ENCODE peak calls at places on chromosomes 12 and 14, in ten cellular contexts. R is GM12865, S is epithelial cell of esophagus, M is mesothelial cell of epicardium, F is progenitor cell of endocrine pancreas, A is Calu3, T is IMR-90, D is WTC11, E is MM.1S, W is lung. Z is an unnamed sample.

GRCh38 chr14:77475432-77476115 is 17.7 kb downstream of the AHSA1 start:
- DNase-seq in T (no peak), E (no peak), D (no peak), R (no peak), W (no peak), A (no peak), F (no peak), S (no peak), M (no peak), Z (no peak)

GRCh38 chr12:132411457-132411856 is 78.5 kb upstream of the FBRSL1 start:
- DNase-seq in S (no peak), E (no peak), T (no peak), W (no peak), F (no peak), D (no peak), A (no peak), R (no peak), M (no peak), Z (no peak)

GRCh38 chr14:76352639-76353281 is 23.2 kb upstream of the ESRRB start:
- DNase-seq in W (no peak), T (peak; percentile 26), R (peak; percentile 63), S (peak; percentile 36), F (peak; percentile 87), D (peak; percentile 88), M (peak; percentile 72), A (peak; percentile 76), E (peak; percentile 24), Z (peak; percentile 89)

GRCh38 chr14:75506930-75507329 is 15.3 kb upstream of the BATF start:
- DNase-seq in T (no peak), D (no peak), A (no peak), E (no peak), W (no peak), S (no peak), F (no peak), M (no peak), R (no peak), Z (no peak)

GRCh38 chr12:110304061-110304551 is 23.1 kb downstream of the ATP2A2 start:
- DNase-seq in T (peak; percentile 68), W (no peak), R (no peak), E (no peak), M (no peak), F (no peak), S (peak; percentile 94), A (no peak), D (no peak), Z (no peak)

GRCh38 chr12:108389544-108389943 is 50.4 kb upstream of the CMKLR1 start:
- DNase-seq in M (no peak), S (no peak), F (no peak), T (no peak), A (no peak), D (no peak), R (no peak), W (no peak), E (no peak), Z (no peak)

GRCh38 chr12:110266980-110267620 is 13.9 kb upstream of the ATP2A2 start:
- DNase-seq in D (no peak), M (peak; percentile 49), F (no peak), E (no peak), T (peak; percentile 74), R (no peak), S (peak; percentile 35), W (no peak), A (no peak), Z (no peak)

GRCh38 chr12:122137681-122138080 is 36.3 kb downstream of the IL31 start:
- DNase-seq in W (no peak), D (peak; percentile 82), M (no peak), E (no peak), R (no peak), T (no peak), F (no peak), S (peak; percentile 80), A (no peak), Z (no peak)

GRCh38 chr14:28875937-28876910 is 109.6 kb downstream of the FOXG1 start:
- DNase-seq in E (no peak), S (no peak), W (no peak), F (no peak), A (no peak), R (no peak), M (no peak), T (no peak), D (no peak), Z (no peak)

GRCh38 chr12:43069768-43070221 is 480.2 kb upstream of the PRICKLE1 start:
- DNase-seq in R (no peak), E (no peak), M (no peak), A (no peak), D (no peak), T (peak; percentile 12), S (peak; percentile 3), W (no peak), F (no peak), Z (no peak)

GRCh38 chr12:56634242-56634836 is 4.2 kb upstream of the BAZ2A start:
- DNase-seq in D (peak; percentile 82), F (peak; percentile 59), R (peak; percentile 40), A (peak; percentile 80), W (peak; percentile 63), M (peak; percentile 35), T (no peak), S (peak; percentile 82), E (peak; percentile 63), Z (peak; percentile 31)

GRCh38 chr12:107320929-107321618 is 227.7 kb upstream of the CRY1 start:
- DNase-seq in A (no peak), M (no peak), D (peak; percentile 61), R (no peak), S (peak; percentile 82), T (peak; percentile 26), F (no peak), W (no peak), E (no peak), Z (peak; percentile 14)

GRCh38 chr12:39692258-39692853 is 72.8 kb upstream of the ABCD2 start:
- DNase-seq in W (no peak), D (no peak), M (no peak), T (no peak), S (peak; percentile 10), R (peak; percentile 8), E (peak; percentile 53), A (no peak), F (no peak), Z (no peak)

GRCh38 chr12:2288875-2289274 is 236.1 kb downstream of the CACNA1C start:
- DNase-seq in E (no peak), M (no peak), S (no peak), W (no peak), T (no peak), F (no peak), R (no peak), A (no peak), D (no peak), Z (no peak)

GRCh38 chr14:23154876-23155587 is 28.4 kb downstream of the SLC7A8 start:
- DNase-seq in A (no peak), M (no peak), F (no peak), D (peak; percentile 44), R (no peak), T (peak; percentile 89), S (peak; percentile 88), W (peak; percentile 74), E (no peak), Z (peak; percentile 29)

GRCh38 chr12:122830517-122831214 is 4.6 kb upstream of the HIP1R start:
- DNase-seq in S (peak; percentile 99), M (no peak), F (no peak), D (no peak), T (peak; percentile 81), R (no peak), W (peak; percentile 56), E (no peak), A (peak; percentile 78), Z (no peak)

GRCh38 chr12:53964315-53964713 is 8.6 kb upstream of the HOXC11 start:
- DNase-seq in F (no peak), R (no peak), M (no peak), D (no peak), T (no peak), A (no peak), W (no peak), S (no peak), E (no peak), Z (no peak)

GRCh38 chr14:31286456-31287293 is 79.1 kb upstream of the HECTD1 start:
- DNase-seq in W (no peak), A (no peak), M (no peak), R (peak; percentile 41), D (peak; percentile 68), E (no peak), S (no peak), T (no peak), F (no peak), Z (no peak)
- TF ChIP-seq CTCF in W (no peak), A (peak; percentile 11), M (peak; percentile 62), R (peak; percentile 54), D (peak; percentile 51), E (peak; percentile 25), S (peak; percentile 31), T (no peak), F (peak; percentile 50), Z (no peak)

DNA sequence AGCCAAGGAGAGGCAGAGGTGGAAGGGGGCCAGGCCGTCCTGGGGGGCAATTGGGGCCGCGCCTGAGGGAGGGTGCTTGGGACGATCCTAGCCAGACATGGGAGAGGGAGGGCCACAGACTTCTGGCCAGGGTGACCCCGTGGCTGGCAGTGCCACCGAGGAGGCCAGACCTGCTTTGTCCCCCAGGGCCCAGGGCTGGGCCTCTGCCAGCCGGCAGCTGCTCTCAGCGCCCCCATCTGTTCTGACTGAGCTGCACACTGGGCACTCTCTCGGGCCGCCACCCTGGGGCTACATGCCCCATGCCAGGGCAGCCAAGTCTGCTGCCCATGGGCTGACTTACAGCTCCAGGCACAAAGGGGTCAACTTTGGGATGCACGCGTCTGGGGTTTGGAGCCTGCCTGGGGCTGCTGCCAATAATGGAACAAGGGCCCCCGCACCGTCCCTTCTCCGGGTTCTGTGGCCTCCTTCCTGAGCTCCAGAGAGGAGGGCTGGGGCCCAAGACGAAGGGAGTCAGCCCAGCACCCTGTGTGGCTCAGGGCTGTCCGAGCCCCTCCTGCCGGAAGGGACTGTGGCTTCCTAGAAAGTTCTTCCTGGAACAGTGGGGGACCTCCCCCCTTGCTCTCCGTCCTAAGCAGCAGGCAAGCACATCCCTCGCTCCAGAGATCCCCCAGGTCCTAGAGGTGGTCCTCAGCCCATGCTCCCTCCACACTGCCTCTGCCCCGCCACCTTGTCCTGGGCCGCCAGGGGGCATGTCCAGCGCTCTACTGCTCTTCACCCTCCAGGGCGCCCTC is 1.1 kb downstream of the ADSS1 start:
- DNase-seq in D (peak; percentile 59), T (no peak), R (no peak), F (no peak), A (peak; percentile 71), M (no peak), W (no peak), E (no peak), S (no peak), Z (peak; percentile 50)
- TF ChIP-seq CTCF in D (no peak), T (peak; percentile 34), R (peak; percentile 3), F (no peak), A (peak; percentile 25), M (no peak), W (no peak), E (no peak), S (peak; percentile 20), Z (no peak)

GRCh38 chr14:42110167-42110566 is 503.5 kb downstream of the LRFN5 start:
- DNase-seq in D (no peak), W (no peak), T (peak; percentile 71), F (no peak), R (peak; percentile 30), S (peak; percentile 69), M (no peak), A (no peak), E (peak; percentile 43), Z (peak; percentile 15)
- TF ChIP-seq CTCF in D (peak; percentile 41), W (no peak), T (peak; percentile 82), F (peak; percentile 50), R (peak; percentile 43), S (peak; percentile 66), M (no peak), A (no peak), E (peak; percentile 70), Z (no peak)

GRCh38 chr14:93346926-93347721 is at the start of gene COX8C:
- DNase-seq in F (no peak), S (no peak), D (peak; percentile 17), T (no peak), E (no peak), A (no peak), W (no peak), R (no peak), M (no peak), Z (no peak)
- TF ChIP-seq CTCF in F (no peak), S (no peak), D (no peak), T (no peak), E (no peak), A (no peak), W (no peak), R (no peak), M (no peak), Z (no peak)

Z was measured in endothelial cell.